ENCODE peak calls at places on chromosomes 13 and 19, in ten cellular contexts. O is breast epithelium, E is IMR-90, D is upper lobe of left lung, M is testis, H is spleen, Q is stomach, G is ovary, L is tibial nerve, I is body of pancreas. Y is an unnamed sample.

GRCh38 chr13:28100149-28101121 is at the start of gene FLT3:
- DNase-seq in I (peak; percentile 58), E (peak; percentile 38), G (no peak), D (peak; percentile 87), O (no peak), Q (peak; percentile 37), M (peak; percentile 59), H (peak; percentile 84), L (no peak), Y (peak; percentile 28)

GRCh38 chr13:94249512-94249911 is 230.0 kb downstream of the DCT start:
- DNase-seq in E (peak; percentile 88), O (no peak), L (no peak), M (no peak), G (no peak), H (no peak), D (no peak), Q (no peak), I (no peak), Y (no peak)

GRCh38 chr19:34677386-34678084 is at the start of gene ZNF302:
- DNase-seq in Q (peak; percentile 96), L (peak; percentile 92), H (peak; percentile 98), I (peak; percentile 97), M (peak; percentile 99), G (peak; percentile 97), O (peak; percentile 96), D (peak; percentile 98), E (peak; percentile 96), Y (peak; percentile 97)

GRCh38 chr13:21672811-21673591 is 2.1 kb downstream of the FGF9 start:
- DNase-seq in Q (no peak), H (no peak), M (no peak), O (no peak), I (no peak), E (no peak), D (no peak), G (no peak), L (no peak), Y (no peak)

GRCh38 chr13:26555413-26555812 is 2.1 kb upstream of the WASF3 start:
- DNase-seq in M (no peak), I (no peak), H (no peak), E (no peak), Q (no peak), G (no peak), D (no peak), O (no peak), L (no peak), Y (no peak)

GRCh38 chr13:108993346-108993745 is 363.9 kb downstream of the MYO16 start:
- DNase-seq in G (no peak), Q (no peak), M (no peak), H (no peak), E (peak; percentile 74), I (no peak), O (no peak), L (no peak), D (no peak), Y (no peak)

GRCh38 chr19:8423821-8424223 is 10.7 kb downstream of the MARCHF2 start:
- DNase-seq in L (peak; percentile 99), M (peak; percentile 90), Q (peak; percentile 89), G (peak; percentile 97), D (peak; percentile 65), I (peak; percentile 89), E (peak; percentile 97), H (peak; percentile 84), O (peak; percentile 91), Y (peak; percentile 73)

GRCh38 chr19:45363861-45364459 is 6.4 kb downstream of the ERCC2 start:
- DNase-seq in G (no peak), M (no peak), Q (no peak), I (no peak), O (no peak), E (no peak), L (no peak), D (no peak), H (no peak), Y (no peak)

DNA sequence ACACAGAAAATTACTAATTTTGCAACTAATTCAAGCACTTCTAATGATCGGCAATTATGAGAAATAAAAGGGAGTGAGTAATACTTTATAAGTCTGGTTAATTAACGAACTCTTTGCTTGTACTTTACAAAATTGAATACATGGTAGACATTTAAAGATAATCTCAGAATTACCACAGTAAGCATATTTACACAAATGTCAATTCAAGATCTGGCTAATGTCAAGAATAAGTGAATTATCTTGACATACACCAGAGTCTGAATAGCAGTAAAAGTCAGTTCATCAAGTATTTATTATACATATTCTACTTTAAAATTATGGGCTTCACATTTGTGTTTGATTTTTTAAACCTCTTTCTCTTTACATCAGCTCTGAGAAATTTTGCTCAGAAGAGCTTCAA is 643.4 kb downstream of the OLFM4 start:
- DNase-seq in H (no peak), G (no peak), I (no peak), E (no peak), Q (no peak), M (no peak), O (no peak), L (no peak), D (no peak), Y (no peak)
- H3K27ac ChIP-seq in H (no peak overlapping the region), G (no peak overlapping the region), I (no peak overlapping the region), E (no peak overlapping the region), Q (no peak overlapping the region), M (no peak overlapping the region), O (no peak overlapping the region), L (no peak overlapping the region), D (no peak overlapping the region), Y (no peak overlapping the region)

GRCh38 chr19:58571575-58571947 is 1.6 kb downstream of the MZF1 start:
- DNase-seq in D (no peak), E (no peak), Q (no peak), H (peak; percentile 73), O (peak; percentile 40), I (no peak), G (peak; percentile 23), L (no peak), M (no peak), Y (no peak)

GRCh38 chr19:58572026-58572817 is 913 bp downstream of the MZF1 start:
- DNase-seq in Q (no peak), M (no peak), H (no peak), I (no peak), G (no peak), D (no peak), L (no peak), E (no peak), O (peak; percentile 30), Y (no peak)

GRCh38 chr19:58572818-58573657 is at the start of gene MZF1:
- DNase-seq in G (peak; percentile 100), H (peak; percentile 100), E (peak; percentile 100), M (peak; percentile 100), I (peak; percentile 100), D (peak; percentile 100), L (peak; percentile 100), O (peak; percentile 99), Q (peak; percentile 100), Y (peak; percentile 100)

GRCh38 chr19:58575183-58576041 is 2.3 kb upstream of the MZF1 start:
- DNase-seq in O (peak; percentile 88), M (peak; percentile 96), H (peak; percentile 97), G (peak; percentile 94), L (peak; percentile 78), I (peak; percentile 87), Q (peak; percentile 87), E (peak; percentile 85), D (peak; percentile 96), Y (peak; percentile 94)

GRCh38 chr19:58573658-58574164 is 576 bp upstream of the MZF1 start:
- DNase-seq in E (no peak), L (no peak), D (no peak), I (no peak), Q (no peak), H (no peak), G (no peak), O (no peak), M (no peak), Y (no peak)
- TF ChIP-seq POLR2A in E (peak; percentile 11), L (no peak), D (no peak), I (no peak), Q (no peak), H (no peak), G (peak; percentile 56), O (no peak), M (no peak), Y (no peak)

DNA sequence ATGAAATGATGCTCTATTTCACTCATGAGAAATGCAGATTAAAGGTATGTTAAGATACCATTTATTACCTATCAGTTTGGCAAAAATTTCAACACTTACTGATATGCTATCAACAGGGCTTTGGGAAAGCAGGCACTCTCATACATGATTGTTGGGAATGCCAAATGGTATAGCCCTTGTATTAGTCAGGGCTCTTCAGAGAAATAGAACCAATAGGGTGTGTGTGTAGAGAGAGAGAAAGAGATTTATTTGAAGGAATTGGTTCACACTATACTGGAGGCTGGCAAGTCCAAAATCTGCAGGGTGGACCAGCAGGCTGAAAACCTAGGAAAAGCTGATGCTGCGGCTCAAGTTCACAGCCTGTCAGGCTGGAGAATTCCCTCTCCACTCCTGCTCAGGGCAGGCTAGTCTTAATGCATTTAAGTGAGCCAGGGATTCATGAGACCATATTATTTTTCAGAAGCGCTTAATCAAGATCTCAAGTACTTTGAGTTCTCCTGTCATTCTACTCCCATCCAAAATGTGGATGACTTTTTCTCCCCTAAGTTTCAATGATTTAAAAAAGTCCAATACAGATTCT is 72.4 kb downstream of the NHLRC3 start:
- DNase-seq in G (no peak), E (no peak), I (no peak), L (no peak), M (no peak), D (no peak), H (no peak), Q (no peak), O (no peak), Y (no peak)
- H3K27ac ChIP-seq in G (no peak overlapping the region), E (no peak overlapping the region), I (no peak overlapping the region), L (no peak overlapping the region), M (no peak overlapping the region), D (no peak overlapping the region), H (no peak overlapping the region), Q (no peak overlapping the region), O (no peak overlapping the region), Y (no peak overlapping the region)

GRCh38 chr19:14054099-14054498 is 7.8 kb downstream of the PALM3 start:
- DNase-seq in Q (no peak), M (no peak), D (no peak), L (no peak), H (no peak), E (no peak), I (no peak), O (no peak), G (no peak), Y (no peak)

GRCh38 chr19:14054721-14055120 is 7.2 kb downstream of the PALM3 start:
- DNase-seq in O (no peak), Q (no peak), L (no peak), H (no peak), M (no peak), G (no peak), E (no peak), I (no peak), D (no peak), Y (no peak)

GRCh38 chr19:14053032-14053431 is 8.8 kb downstream of the PALM3 start:
- DNase-seq in I (no peak), O (no peak), L (no peak), D (no peak), H (no peak), Q (no peak), E (no peak), G (no peak), M (no peak), Y (no peak)

GRCh38 chr19:14052470-14052869 is 9.4 kb downstream of the PALM3 start:
- DNase-seq in I (no peak), H (no peak), D (no peak), E (no peak), Q (no peak), M (no peak), L (no peak), O (no peak), G (no peak), Y (no peak)

DNA sequence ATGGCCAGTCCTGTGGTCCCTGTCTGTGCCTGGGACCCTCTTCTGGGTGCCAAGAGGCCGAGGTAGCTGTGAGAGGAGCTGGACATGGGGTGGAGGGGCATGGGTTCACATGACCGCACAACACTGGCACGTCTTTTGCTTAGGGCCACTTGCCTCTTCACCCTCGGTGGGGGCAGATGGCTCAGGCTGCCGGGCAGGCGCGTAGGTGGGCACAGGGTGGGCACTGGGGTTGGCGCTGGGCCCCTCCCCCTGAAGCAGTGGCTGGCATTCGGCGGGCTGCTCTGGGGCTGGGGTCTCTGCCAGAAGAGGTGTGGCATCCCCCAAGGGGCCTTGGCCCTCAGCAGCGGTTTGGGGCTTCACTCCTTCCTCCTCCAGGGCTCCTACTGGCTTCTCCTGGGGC is 8.4 kb downstream of the PALM3 start:
- DNase-seq in M (no peak), I (no peak), G (no peak), Q (no peak), L (no peak), H (no peak), O (no peak), E (no peak), D (peak; percentile 76), Y (no peak)
- TF ChIP-seq POLR2A in M (no peak), I (no peak), G (no peak), Q (no peak), L (no peak), H (no peak), O (no peak), E (no peak), D (no peak), Y (no peak)